ENCODE peak calls at places on chromosomes 5 and 9, in four cellular contexts. B is GM12878, C is H1, K is HepG2. R is an unnamed sample.

GRCh38 chr9:36942891-36943290 is 91.2 kb downstream of the PAX5 start:
- DNase-seq in C (peak), K (no peak), B (no peak), R (no peak)

GRCh38 chr9:92600075-92600741 is 64.4 kb upstream of the ECM2 start:
- DNase-seq in B (no peak), C (no peak), K (no peak), R (no peak)

GRCh38 chr5:61576556-61576955 is 244.5 kb downstream of the ZSWIM6 start:
- DNase-seq in B (no peak), C (no peak), K (no peak), R (no peak)

GRCh38 chr9:86766912-86767311 is 180.4 kb downstream of the GAS1 start:
- DNase-seq in C (no peak), B (no peak), K (peak), R (no peak)

GRCh38 chr5:58325950-58326500 is 133.9 kb downstream of the PLK2 start:
- DNase-seq in B (no peak), C (no peak), K (no peak), R (no peak)

GRCh38 chr9:126491256-126491879 is 122.4 kb upstream of the LMX1B start:
- DNase-seq in B (no peak), K (peak), C (no peak), R (no peak)

GRCh38 chr5:79845448-79846197 is 145.4 kb downstream of the MTX3 start:
- DNase-seq in B (no peak), K (no peak), C (peak), R (no peak)

GRCh38 chr5:139749242-139749641 is 46.4 kb upstream of the PSD2 start:
- DNase-seq in B (no peak), C (no peak), K (no peak), R (no peak)

GRCh38 chr9:115084709-115085108 is 33.2 kb downstream of the TNC start:
- DNase-seq in B (no peak), C (no peak), K (no peak), R (no peak)

GRCh38 chr5:72611111-72611724 is 104.0 kb upstream of the ZNF366 start:
- DNase-seq in B (no peak), K (peak), C (peak), R (peak)

GRCh38 chr9:86708918-86709835 is 238.1 kb downstream of the GAS1 start:
- DNase-seq in C (no peak), K (no peak), B (no peak), R (no peak)

GRCh38 chr5:149376104-149376503 is 3.0 kb downstream of the IL17B start:
- DNase-seq in C (no peak), K (no peak), B (no peak), R (no peak)

GRCh38 chr5:2695200-2695891 is 56.1 kb downstream of the IRX2 start:
- DNase-seq in C (no peak), B (no peak), K (peak), R (no peak)

GRCh38 chr5:68531970-68532369 is 316.4 kb downstream of the PIK3R1 start:
- DNase-seq in C (no peak), K (no peak), B (no peak), R (no peak)

GRCh38 chr5:132621699-132622098 is 36.3 kb upstream of the IL13 start:
- DNase-seq in C (no peak), B (no peak), K (no peak), R (no peak)

GRCh38 chr9:116451500-116451899 is 235.6 kb upstream of the TRIM32 start:
- DNase-seq in C (no peak), B (no peak), K (no peak), R (no peak)

GRCh38 chr5:138574744-138575193 is 432 bp downstream of the HSPA9 start:
- DNase-seq in B (no peak), K (no peak), C (no peak), R (no peak)

GRCh38 chr9:1337169-1337568 is 287.0 kb downstream of the DMRT2 start:
- DNase-seq in K (no peak), B (no peak), C (no peak), R (no peak)

GRCh38 chr5:131394128-131394527 is 130.3 kb downstream of the CDC42SE2 start:
- DNase-seq in B (peak), K (no peak), C (no peak), R (no peak)

GRCh38 chr9:21415492-21416267 is 6.8 kb downstream of the IFNA8 start:
- DNase-seq in K (no peak), B (no peak), C (no peak), R (no peak)

GRCh38 chr9:134932171-134932570 is 14.5 kb upstream of the FCN1 start:
- DNase-seq in B (no peak), K (no peak), C (no peak), R (no peak)

GRCh38 chr9:18261143-18261542 is 212.8 kb upstream of the ADAMTSL1 start:
- DNase-seq in C (no peak), K (no peak), B (no peak), R (no peak)

GRCh38 chr9:122338536-122338935 is 32.3 kb upstream of the PTGS1 start:
- DNase-seq in B (no peak), C (no peak), K (no peak), R (no peak)

DNA sequence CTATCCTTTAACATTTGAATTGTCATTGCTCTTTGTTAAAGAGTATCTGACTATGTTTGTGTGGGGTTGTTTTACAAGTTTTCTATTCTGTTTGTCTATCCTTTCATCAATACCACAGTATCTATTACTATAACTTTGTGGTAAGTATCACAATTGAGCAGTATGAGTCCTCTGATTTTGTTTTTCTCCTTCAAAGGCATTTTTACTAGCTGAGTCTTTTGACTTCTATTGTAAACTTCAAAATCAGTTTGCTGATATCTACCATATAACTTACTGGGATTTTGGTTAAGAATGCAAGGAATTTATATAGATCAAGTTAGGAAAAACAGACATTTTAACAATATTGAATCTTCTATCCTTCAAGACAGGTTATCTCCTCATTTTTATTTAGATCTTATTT is 789.8 kb upstream of the PTPRD start:
- DNase-seq in C (no peak), B (no peak), K (no peak), R (no peak)
- TF ChIP-seq ZNF274 in C (peak), B (no peak), K (no peak), R (peak)

GRCh38 chr5:15693933-15694332 is 194.0 kb downstream of the FBXL7 start:
- DNase-seq in K (no peak), C (no peak), B (no peak), R (no peak)

GRCh38 chr5:15693036-15693728 is 193.2 kb downstream of the FBXL7 start:
- DNase-seq in B (no peak), C (no peak), K (no peak), R (no peak)

GRCh38 chr5:15695171-15695676 is 195.2 kb downstream of the FBXL7 start:
- DNase-seq in K (no peak), B (no peak), C (no peak), R (no peak)

GRCh38 chr5:15691536-15691935 is 191.6 kb downstream of the FBXL7 start:
- DNase-seq in C (no peak), K (no peak), B (no peak), R (no peak)

GRCh38 chr5:15694694-15695093 is 194.7 kb downstream of the FBXL7 start:
- DNase-seq in B (no peak), C (no peak), K (no peak), R (no peak)
- H3K4me3 ChIP-seq in B (no peak), C (no peak), K (no peak), R (no peak)

GRCh38 chr5:171412186-171412585 is 7.3 kb upstream of the FGF18 start:
- DNase-seq in K (no peak), B (no peak), C (no peak), R (no peak)
- H3K9ac ChIP-seq in K (no peak), B (no peak), C (no peak), R (no peak)

DNA sequence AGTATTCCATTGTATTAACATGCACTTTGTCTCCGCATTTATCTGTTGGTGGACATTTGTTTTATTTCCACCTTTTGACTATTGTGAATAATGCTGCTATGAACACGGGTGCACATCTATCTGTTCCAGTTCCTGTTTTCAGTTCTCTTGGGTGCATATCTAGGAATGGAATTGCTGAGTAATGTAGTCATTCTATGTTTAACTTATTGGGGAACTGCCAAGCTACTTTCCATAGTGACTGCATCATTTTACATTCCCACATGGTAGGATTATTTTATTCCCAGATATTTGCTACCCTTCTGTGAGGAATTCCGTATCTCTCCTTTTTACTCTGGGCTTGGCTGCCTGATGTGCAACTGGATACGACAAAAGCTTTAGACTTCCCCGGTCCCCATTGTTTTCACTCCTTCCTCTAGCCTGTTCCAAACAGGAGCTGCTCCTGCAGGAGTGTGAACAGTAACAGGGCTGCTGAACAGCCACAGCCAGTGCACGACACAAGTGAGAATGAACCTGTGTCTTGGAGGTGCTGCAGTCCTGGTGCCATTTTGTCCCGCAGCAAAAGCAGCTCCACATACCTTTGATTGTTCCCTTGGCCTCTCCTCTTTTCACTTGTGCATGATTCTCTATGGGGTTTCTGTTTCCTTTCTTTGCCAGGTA is 7.1 kb downstream of the TAS2R1 start:
- DNase-seq in K (no peak), C (no peak), B (no peak), R (no peak)
- TF ChIP-seq ZNF274 in K (no peak), C (no peak), B (no peak), R (no peak)

GRCh38 chr5:142621227-142621626 is 64.7 kb downstream of the FGF1 start:
- DNase-seq in K (no peak), C (no peak), B (no peak), R (no peak)
- H3K4me3 ChIP-seq in K (no peak), C (no peak), B (no peak), R (no peak)

GRCh38 chr9:137114613-137115393 is at the start of gene DPP7:
- DNase-seq in C (peak), B (no peak), K (no peak), R (no peak)
- H3K9ac ChIP-seq in C (no peak), B (peak), K (no peak), R (peak)

DNA sequence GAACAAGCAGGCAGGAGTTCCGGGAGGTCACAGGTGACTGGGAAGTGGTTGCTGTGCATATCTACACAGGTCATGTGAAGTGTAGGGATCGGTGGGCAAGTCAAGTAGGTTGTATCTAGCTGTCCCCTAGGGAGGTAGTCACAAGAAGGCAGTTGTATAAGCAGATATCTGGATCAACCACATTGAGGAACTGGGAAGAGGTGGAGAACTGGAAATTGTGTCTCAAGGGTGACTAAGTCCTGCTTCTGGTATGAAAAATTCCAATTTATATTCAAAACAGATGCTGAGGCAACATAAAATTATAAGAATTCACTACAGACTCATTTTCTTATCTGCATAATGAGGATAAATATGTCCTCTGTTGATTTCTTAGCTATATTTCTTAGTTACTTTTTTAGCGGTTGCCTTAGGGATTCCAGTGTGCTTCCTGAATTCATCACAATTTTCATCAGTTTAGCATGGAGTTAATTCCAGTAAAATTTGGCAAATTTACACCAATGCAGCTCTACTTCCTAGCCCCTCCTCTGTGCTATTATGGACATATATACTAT is 46.8 kb downstream of the GALNT12 start:
- DNase-seq in K (no peak), B (no peak), C (no peak), R (no peak)
- TF ChIP-seq ZNF274 in K (no peak), B (no peak), C (no peak), R (no peak)

GRCh38 chr9:136685216-136685615 is 2.0 kb downstream of the AGPAT2 start:
- DNase-seq in B (no peak), C (peak), K (no peak), R (no peak)
- H3K4me3 ChIP-seq in B (no peak), C (no peak), K (no peak), R (no peak)

R was measured in NT2/D1.